ENCODE peak calls at places on chromosomes 6 and 20, in seven cellular contexts. One of them, this sample, is unnamed.

GRCh38 chr6:137216106-137216505 is 3.1 kb downstream of the IFNGR1 start:
- DNase-seq in T-cell: no peak
- DNase-seq in kidney tubule cell: peak; percentile 25
- DNase-seq in stimulated activated CD8-positive, alpha-beta memory T cell treated with anti-CD3 and anti-CD28 coated beads, Interleukin-15, amount 100 ng/mL, for 1 hour: no peak
- DNase-seq in M059J: peak; percentile 20
- DNase-seq in EH: peak; percentile 34
- DNase-seq in neural progenitor cell: no peak
- DNase-seq in this sample: no peak

GRCh38 chr6:137117605-137118004 is 55.8 kb downstream of the IL22RA2 start:
- DNase-seq in T-cell: no peak
- DNase-seq in kidney tubule cell: no peak
- DNase-seq in stimulated activated CD8-positive, alpha-beta memory T cell treated with anti-CD3 and anti-CD28 coated beads, Interleukin-15, amount 100 ng/mL, for 1 hour: no peak
- DNase-seq in M059J: no peak
- DNase-seq in EH: no peak
- DNase-seq in neural progenitor cell: no peak
- DNase-seq in this sample: no peak

GRCh38 chr6:78511019-78511418 is 356.3 kb upstream of the IRAK1BP1 start:
- DNase-seq in T-cell: no peak
- DNase-seq in kidney tubule cell: no peak
- DNase-seq in stimulated activated CD8-positive, alpha-beta memory T cell treated with anti-CD3 and anti-CD28 coated beads, Interleukin-15, amount 100 ng/mL, for 1 hour: no peak
- DNase-seq in M059J: no peak
- DNase-seq in EH: no peak
- DNase-seq in neural progenitor cell: no peak
- DNase-seq in this sample: no peak

GRCh38 chr6:19836799-19837510 is at the start of gene ID4:
- DNase-seq in T-cell: no peak
- DNase-seq in kidney tubule cell: peak; percentile 94
- DNase-seq in stimulated activated CD8-positive, alpha-beta memory T cell treated with anti-CD3 and anti-CD28 coated beads, Interleukin-15, amount 100 ng/mL, for 1 hour: no peak
- DNase-seq in M059J: peak; percentile 94
- DNase-seq in EH: peak; percentile 98
- DNase-seq in neural progenitor cell: peak; percentile 98
- DNase-seq in this sample: peak; percentile 99

GRCh38 chr20:59933296-59933848 is at the start of gene SYCP2:
- DNase-seq in T-cell: no peak
- DNase-seq in kidney tubule cell: peak; percentile 35
- DNase-seq in stimulated activated CD8-positive, alpha-beta memory T cell treated with anti-CD3 and anti-CD28 coated beads, Interleukin-15, amount 100 ng/mL, for 1 hour: peak; percentile 39
- DNase-seq in M059J: no peak
- DNase-seq in EH: peak; percentile 63
- DNase-seq in neural progenitor cell: no peak
- DNase-seq in this sample: no peak

GRCh38 chr6:27894839-27895762 is 17.1 kb downstream of the OR2B2 start:
- DNase-seq in T-cell: peak; percentile 45
- DNase-seq in kidney tubule cell: peak; percentile 82
- DNase-seq in stimulated activated CD8-positive, alpha-beta memory T cell treated with anti-CD3 and anti-CD28 coated beads, Interleukin-15, amount 100 ng/mL, for 1 hour: no peak
- DNase-seq in M059J: peak; percentile 92
- DNase-seq in EH: peak; percentile 85
- DNase-seq in neural progenitor cell: peak; percentile 79
- DNase-seq in this sample: peak; percentile 89

GRCh38 chr6:142323377-142323776 is 21.6 kb downstream of the ADGRG6 start:
- DNase-seq in T-cell: no peak
- DNase-seq in kidney tubule cell: peak; percentile 30
- DNase-seq in stimulated activated CD8-positive, alpha-beta memory T cell treated with anti-CD3 and anti-CD28 coated beads, Interleukin-15, amount 100 ng/mL, for 1 hour: no peak
- DNase-seq in M059J: no peak
- DNase-seq in EH: no peak
- DNase-seq in neural progenitor cell: no peak
- DNase-seq in this sample: no peak

GRCh38 chr6:44171899-44172546 is 13.4 kb downstream of the CAPN11 start:
- DNase-seq in T-cell: no peak
- DNase-seq in kidney tubule cell: no peak
- DNase-seq in stimulated activated CD8-positive, alpha-beta memory T cell treated with anti-CD3 and anti-CD28 coated beads, Interleukin-15, amount 100 ng/mL, for 1 hour: no peak
- DNase-seq in M059J: no peak
- DNase-seq in EH: no peak
- DNase-seq in neural progenitor cell: no peak
- DNase-seq in this sample: no peak

GRCh38 chr20:20491110-20491783 is 123.3 kb downstream of the INSM1 start:
- DNase-seq in T-cell: no peak
- DNase-seq in kidney tubule cell: peak; percentile 10
- DNase-seq in stimulated activated CD8-positive, alpha-beta memory T cell treated with anti-CD3 and anti-CD28 coated beads, Interleukin-15, amount 100 ng/mL, for 1 hour: no peak
- DNase-seq in M059J: peak; percentile 72
- DNase-seq in EH: peak; percentile 58
- DNase-seq in neural progenitor cell: no peak
- DNase-seq in this sample: peak; percentile 75

GRCh38 chr6:53608386-53608785 is 57.2 kb downstream of the KLHL31 start:
- DNase-seq in T-cell: no peak
- DNase-seq in kidney tubule cell: no peak
- DNase-seq in stimulated activated CD8-positive, alpha-beta memory T cell treated with anti-CD3 and anti-CD28 coated beads, Interleukin-15, amount 100 ng/mL, for 1 hour: no peak
- DNase-seq in M059J: no peak
- DNase-seq in EH: no peak
- DNase-seq in neural progenitor cell: no peak
- DNase-seq in this sample: no peak

This sample was measured in astrocyte of the hippocampus.